ENCODE peak calls at places on chromosomes 12 and 14, in four cellular contexts. N, D, L and T are unnamed samples.

GRCh38 chr14:52077261-52077984 is 8.6 kb upstream of the NID2 start:
- DNase-seq in L (no peak), D (no peak), N (no peak), T (no peak)

GRCh38 chr12:99122959-99123358 is 477.9 kb downstream of the APAF1 start:
- DNase-seq in L (no peak), D (no peak), N (no peak), T (no peak)

GRCh38 chr12:23771230-23771949 is 178.1 kb downstream of the SOX5 start:
- DNase-seq in L (peak), N (no peak), D (no peak), T (no peak)

GRCh38 chr14:76985021-76985420 is 43.5 kb downstream of the IRF2BPL start:
- DNase-seq in D (no peak), L (peak), N (no peak), T (no peak)

GRCh38 chr12:92912052-92912451 is 17.0 kb downstream of the EEA1 start:
- DNase-seq in L (no peak), N (peak), D (no peak), T (no peak)

GRCh38 chr14:34650786-34651584 is 21.0 kb upstream of the SNX6 start:
- DNase-seq in D (no peak), L (peak), N (no peak), T (peak)

GRCh38 chr14:54267172-54267571 is 129.6 kb upstream of the CDKN3 start:
- DNase-seq in L (no peak), D (no peak), N (no peak), T (no peak)

GRCh38 chr12:52382854-52383253 is 2.6 kb downstream of the KRT84 start:
- DNase-seq in L (no peak), N (peak), D (no peak), T (no peak)

GRCh38 chr14:36264595-36264994 is 55.8 kb downstream of the MBIP start:
- DNase-seq in N (no peak), L (no peak), D (no peak), T (no peak)